ENCODE peak calls at places on chromosomes 1 and 21, in ten cellular contexts. One of them, this sample, is unnamed.

GRCh38 chr21:20351138-20351537 is 647.1 kb upstream of the NCAM2 start:
- DNase-seq in fibroblast of villous mesenchyme: no peak
- DNase-seq in MM.1S: no peak
- DNase-seq in AG09309: no peak
- DNase-seq in A549: no peak
- DNase-seq in fibroblast of lung: no peak
- DNase-seq in HFF-Myc: no peak
- DNase-seq in B cell: no peak
- DNase-seq in choroid plexus epithelial cell: no peak
- DNase-seq in AG04450: no peak
- DNase-seq in this sample: no peak

GRCh38 chr1:42430286-42430685 is 25.5 kb downstream of the ZMYND12 start:
- DNase-seq in A549: no peak
- DNase-seq in fibroblast of villous mesenchyme: no peak
- DNase-seq in HFF-Myc: no peak
- DNase-seq in MM.1S: no peak
- DNase-seq in B cell: no peak
- DNase-seq in choroid plexus epithelial cell: no peak
- DNase-seq in AG04450: no peak
- DNase-seq in fibroblast of lung: peak
- DNase-seq in AG09309: no peak
- DNase-seq in this sample: no peak

GRCh38 chr1:200302192-200302892 is 107.5 kb downstream of the ZNF281 start:
- DNase-seq in B cell: peak
- DNase-seq in MM.1S: peak
- DNase-seq in fibroblast of villous mesenchyme: peak
- DNase-seq in AG09309: no peak
- DNase-seq in HFF-Myc: no peak
- DNase-seq in fibroblast of lung: peak
- DNase-seq in choroid plexus epithelial cell: peak
- DNase-seq in AG04450: no peak
- DNase-seq in A549: peak
- DNase-seq in this sample: peak

GRCh38 chr1:67832737-67833594 is at the start of gene GNG12:
- DNase-seq in AG04450: no peak
- DNase-seq in HFF-Myc: no peak
- DNase-seq in A549: peak
- DNase-seq in choroid plexus epithelial cell: peak
- DNase-seq in B cell: no peak
- DNase-seq in fibroblast of villous mesenchyme: peak
- DNase-seq in fibroblast of lung: peak
- DNase-seq in AG09309: peak
- DNase-seq in MM.1S: peak
- DNase-seq in this sample: peak

GRCh38 chr1:156104065-156104810 is 10.3 kb upstream of the LMNA start:
- DNase-seq in MM.1S: no peak
- DNase-seq in A549: peak
- DNase-seq in HFF-Myc: peak
- DNase-seq in B cell: no peak
- DNase-seq in choroid plexus epithelial cell: peak
- DNase-seq in fibroblast of villous mesenchyme: peak
- DNase-seq in AG04450: no peak
- DNase-seq in fibroblast of lung: peak
- DNase-seq in AG09309: peak
- DNase-seq in this sample: peak

GRCh38 chr1:41122851-41123518 is 101.5 kb upstream of the SLFNL1 start:
- DNase-seq in choroid plexus epithelial cell: peak
- DNase-seq in A549: peak
- DNase-seq in fibroblast of villous mesenchyme: peak
- DNase-seq in AG09309: peak
- DNase-seq in AG04450: peak
- DNase-seq in B cell: no peak
- DNase-seq in MM.1S: no peak
- DNase-seq in HFF-Myc: peak
- DNase-seq in fibroblast of lung: peak
- DNase-seq in this sample: no peak

GRCh38 chr1:171999756-172000155 is 158.5 kb downstream of the DNM3 start:
- DNase-seq in MM.1S: no peak
- DNase-seq in AG09309: no peak
- DNase-seq in A549: no peak
- DNase-seq in choroid plexus epithelial cell: no peak
- DNase-seq in fibroblast of villous mesenchyme: peak
- DNase-seq in B cell: no peak
- DNase-seq in HFF-Myc: no peak
- DNase-seq in AG04450: no peak
- DNase-seq in fibroblast of lung: no peak
- DNase-seq in this sample: no peak

GRCh38 chr1:225835752-225836151 is 25.8 kb downstream of the EPHX1 start:
- DNase-seq in HFF-Myc: no peak
- DNase-seq in AG04450: no peak
- DNase-seq in B cell: no peak
- DNase-seq in fibroblast of lung: peak
- DNase-seq in fibroblast of villous mesenchyme: no peak
- DNase-seq in MM.1S: no peak
- DNase-seq in AG09309: no peak
- DNase-seq in choroid plexus epithelial cell: peak
- DNase-seq in A549: no peak
- DNase-seq in this sample: no peak

GRCh38 chr1:9101510-9102146 is 27.3 kb downstream of the GPR157 start:
- DNase-seq in fibroblast of villous mesenchyme: peak
- DNase-seq in choroid plexus epithelial cell: peak
- DNase-seq in fibroblast of lung: peak
- DNase-seq in AG09309: no peak
- DNase-seq in A549: peak
- DNase-seq in B cell: peak
- DNase-seq in MM.1S: peak
- DNase-seq in AG04450: peak
- DNase-seq in HFF-Myc: no peak
- DNase-seq in this sample: peak

GRCh38 chr1:17141441-17142197 is 22.4 kb upstream of the PADI2 start:
- DNase-seq in AG04450: no peak
- DNase-seq in B cell: peak
- DNase-seq in fibroblast of villous mesenchyme: no peak
- DNase-seq in choroid plexus epithelial cell: no peak
- DNase-seq in fibroblast of lung: no peak
- DNase-seq in AG09309: no peak
- DNase-seq in A549: no peak
- DNase-seq in MM.1S: no peak
- DNase-seq in HFF-Myc: no peak
- DNase-seq in this sample: peak

GRCh38 chr1:6560267-6560666 is 5.2 kb downstream of the TAS1R1 start:
- DNase-seq in MM.1S: no peak
- DNase-seq in fibroblast of lung: no peak
- DNase-seq in B cell: no peak
- DNase-seq in fibroblast of villous mesenchyme: no peak
- DNase-seq in HFF-Myc: no peak
- DNase-seq in AG04450: no peak
- DNase-seq in AG09309: no peak
- DNase-seq in A549: no peak
- DNase-seq in choroid plexus epithelial cell: no peak
- DNase-seq in this sample: no peak

GRCh38 chr1:220269036-220269435 is 3.2 kb downstream of the RAB3GAP2 start:
- DNase-seq in A549: no peak
- DNase-seq in MM.1S: no peak
- DNase-seq in B cell: no peak
- DNase-seq in AG04450: no peak
- DNase-seq in fibroblast of lung: no peak
- DNase-seq in choroid plexus epithelial cell: no peak
- DNase-seq in AG09309: no peak
- DNase-seq in fibroblast of villous mesenchyme: no peak
- DNase-seq in HFF-Myc: no peak
- DNase-seq in this sample: no peak

GRCh38 chr1:170267317-170267716 is 121.6 kb downstream of the NTMT2 start:
- DNase-seq in fibroblast of villous mesenchyme: peak
- DNase-seq in AG09309: no peak
- DNase-seq in B cell: no peak
- DNase-seq in A549: no peak
- DNase-seq in AG04450: no peak
- DNase-seq in fibroblast of lung: peak
- DNase-seq in HFF-Myc: no peak
- DNase-seq in MM.1S: no peak
- DNase-seq in choroid plexus epithelial cell: peak
- DNase-seq in this sample: no peak

GRCh38 chr1:103945774-103946173 is 196.1 kb downstream of the AMY1C start:
- DNase-seq in fibroblast of villous mesenchyme: no peak
- DNase-seq in A549: no peak
- DNase-seq in fibroblast of lung: no peak
- DNase-seq in B cell: no peak
- DNase-seq in AG04450: no peak
- DNase-seq in choroid plexus epithelial cell: no peak
- DNase-seq in AG09309: no peak
- DNase-seq in HFF-Myc: no peak
- DNase-seq in MM.1S: no peak
- DNase-seq in this sample: no peak

GRCh38 chr1:112638109-112638426 is 18.4 kb downstream of the CAPZA1 start:
- DNase-seq in B cell: no peak
- DNase-seq in fibroblast of villous mesenchyme: no peak
- DNase-seq in MM.1S: no peak
- DNase-seq in choroid plexus epithelial cell: no peak
- DNase-seq in HFF-Myc: no peak
- DNase-seq in A549: no peak
- DNase-seq in fibroblast of lung: no peak
- DNase-seq in AG09309: no peak
- DNase-seq in AG04450: no peak
- DNase-seq in this sample: no peak

GRCh38 chr1:23798662-23799142 is 1.9 kb downstream of the GALE start:
- DNase-seq in AG09309: no peak
- DNase-seq in B cell: no peak
- DNase-seq in HFF-Myc: no peak
- DNase-seq in AG04450: no peak
- DNase-seq in fibroblast of lung: no peak
- DNase-seq in A549: no peak
- DNase-seq in fibroblast of villous mesenchyme: no peak
- DNase-seq in choroid plexus epithelial cell: no peak
- DNase-seq in MM.1S: no peak
- DNase-seq in this sample: peak
- TF ChIP-seq CTCF in AG09309: no peak
- TF ChIP-seq CTCF in B cell: no peak
- TF ChIP-seq CTCF in HFF-Myc: peak
- TF ChIP-seq CTCF in AG04450: peak
- TF ChIP-seq CTCF in fibroblast of lung: no peak
- TF ChIP-seq CTCF in A549: no peak
- TF ChIP-seq CTCF in fibroblast of villous mesenchyme: no peak
- TF ChIP-seq CTCF in choroid plexus epithelial cell: peak
- TF ChIP-seq CTCF in MM.1S: no peak
- TF ChIP-seq CTCF in this sample: peak

DNA sequence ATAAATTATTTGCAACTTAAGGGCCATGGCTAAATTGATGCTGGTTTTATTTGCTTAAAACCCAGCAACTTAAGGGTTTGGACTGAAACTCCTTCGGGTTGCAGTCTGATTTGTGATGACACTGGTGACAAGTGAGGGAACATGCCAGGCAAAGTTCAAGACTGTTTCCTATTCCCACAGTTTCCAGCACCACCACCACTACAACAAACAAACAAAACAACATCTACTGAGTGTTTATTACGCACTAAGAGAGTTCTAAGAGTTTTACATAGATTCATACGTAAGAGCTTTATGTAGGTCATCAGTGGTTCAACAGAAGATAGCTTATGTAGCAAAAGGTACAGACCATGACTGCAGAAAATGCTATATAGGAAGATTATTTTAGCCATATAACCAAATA is 1582.1 kb downstream of the BRINP3 start:
- DNase-seq in B cell: no peak
- DNase-seq in fibroblast of lung: no peak
- DNase-seq in MM.1S: no peak
- DNase-seq in choroid plexus epithelial cell: no peak
- DNase-seq in HFF-Myc: no peak
- DNase-seq in AG04450: no peak
- DNase-seq in AG09309: no peak
- DNase-seq in fibroblast of villous mesenchyme: no peak
- DNase-seq in A549: no peak
- DNase-seq in this sample: no peak
- TF ChIP-seq CTCF in B cell: no peak
- TF ChIP-seq CTCF in fibroblast of lung: no peak
- TF ChIP-seq CTCF in MM.1S: no peak
- TF ChIP-seq CTCF in choroid plexus epithelial cell: no peak
- TF ChIP-seq CTCF in HFF-Myc: no peak
- TF ChIP-seq CTCF in AG04450: no peak
- TF ChIP-seq CTCF in AG09309: no peak
- TF ChIP-seq CTCF in fibroblast of villous mesenchyme: no peak
- TF ChIP-seq CTCF in A549: no peak
- TF ChIP-seq CTCF in this sample: no peak

DNA sequence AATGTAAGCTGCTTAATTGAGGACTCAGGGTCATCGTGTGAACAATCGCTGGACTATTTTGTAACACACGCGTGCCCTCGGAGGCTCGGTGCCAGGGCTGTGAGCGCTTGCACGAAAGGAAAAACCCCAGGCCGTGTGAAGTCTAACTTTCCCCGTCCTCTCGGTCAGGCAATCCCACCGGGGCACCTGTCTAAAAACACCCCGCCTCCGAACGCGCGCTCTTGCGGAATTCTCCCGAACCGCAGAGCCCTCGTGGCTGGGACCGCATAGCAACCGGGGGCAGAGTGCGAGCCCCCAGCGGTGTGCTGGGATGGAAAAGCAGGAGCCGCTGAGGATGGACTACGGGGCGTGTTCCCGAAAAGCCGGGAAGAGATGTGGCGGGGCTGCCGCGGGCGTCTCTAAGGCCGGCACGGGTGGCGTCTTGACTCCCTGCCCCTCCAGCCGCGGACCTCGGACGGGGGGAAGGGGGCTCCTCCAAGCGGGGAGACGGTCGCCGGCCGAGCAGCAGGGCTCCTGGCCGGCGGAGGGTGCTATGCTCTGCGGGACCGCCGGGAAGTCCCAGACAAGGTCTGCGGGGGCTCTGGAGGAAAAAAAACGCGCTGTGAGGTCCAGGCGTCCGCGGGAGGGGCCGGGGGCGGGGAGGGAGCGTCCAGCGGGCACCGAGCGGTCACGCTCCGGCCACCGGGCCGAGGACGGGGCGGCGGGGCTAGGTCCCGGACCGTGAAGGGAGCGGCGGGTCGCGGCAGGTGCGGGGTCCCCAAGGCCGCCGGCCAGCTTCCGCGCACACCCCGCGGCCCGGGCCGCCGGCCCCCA is 936 bp downstream of the ZBTB21 start:
- DNase-seq in AG09309: no peak
- DNase-seq in choroid plexus epithelial cell: peak
- DNase-seq in AG04450: no peak
- DNase-seq in A549: peak
- DNase-seq in fibroblast of villous mesenchyme: peak
- DNase-seq in HFF-Myc: no peak
- DNase-seq in B cell: peak
- DNase-seq in MM.1S: peak
- DNase-seq in fibroblast of lung: peak
- DNase-seq in this sample: peak
- TF ChIP-seq CTCF in AG09309: peak
- TF ChIP-seq CTCF in choroid plexus epithelial cell: no peak
- TF ChIP-seq CTCF in AG04450: peak
- TF ChIP-seq CTCF in A549: peak
- TF ChIP-seq CTCF in fibroblast of villous mesenchyme: peak
- TF ChIP-seq CTCF in HFF-Myc: no peak
- TF ChIP-seq CTCF in B cell: peak
- TF ChIP-seq CTCF in MM.1S: peak
- TF ChIP-seq CTCF in fibroblast of lung: peak
- TF ChIP-seq CTCF in this sample: peak

DNA sequence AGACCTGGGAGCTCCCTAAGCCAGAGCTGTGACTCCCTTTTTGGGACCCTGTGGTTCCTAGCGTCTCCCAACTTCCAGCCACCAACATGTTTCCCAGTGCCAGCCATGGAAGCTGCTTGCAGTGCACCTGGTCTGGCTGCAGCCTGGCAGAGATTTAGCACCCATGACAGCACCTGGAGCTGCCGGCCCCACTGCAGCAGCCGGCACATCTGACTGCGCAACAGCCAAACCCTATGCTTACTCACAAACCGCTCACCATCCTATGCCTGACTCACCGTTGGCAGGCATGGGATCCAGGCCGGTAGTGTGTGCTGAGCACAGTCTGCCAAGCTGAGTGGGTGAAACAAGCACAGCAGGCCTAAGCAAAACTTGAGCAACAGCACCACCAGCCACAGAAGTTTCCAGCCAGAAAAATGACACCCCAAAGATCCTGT is 435.9 kb upstream of the PRMT6 start:
- DNase-seq in AG09309: peak
- DNase-seq in A549: no peak
- DNase-seq in fibroblast of lung: peak
- DNase-seq in choroid plexus epithelial cell: peak
- DNase-seq in B cell: no peak
- DNase-seq in fibroblast of villous mesenchyme: peak
- DNase-seq in MM.1S: no peak
- DNase-seq in AG04450: no peak
- DNase-seq in HFF-Myc: peak
- DNase-seq in this sample: no peak
- TF ChIP-seq CTCF in AG09309: no peak
- TF ChIP-seq CTCF in A549: no peak
- TF ChIP-seq CTCF in fibroblast of lung: no peak
- TF ChIP-seq CTCF in choroid plexus epithelial cell: no peak
- TF ChIP-seq CTCF in B cell: no peak
- TF ChIP-seq CTCF in fibroblast of villous mesenchyme: no peak
- TF ChIP-seq CTCF in MM.1S: no peak
- TF ChIP-seq CTCF in AG04450: no peak
- TF ChIP-seq CTCF in HFF-Myc: no peak
- TF ChIP-seq CTCF in this sample: no peak